ENCODE peak calls at places on chromosomes 4 and X, in ten cellular contexts. J is neuronal stem cell, H is colonic mucosa, K is fibroblast of lung, U is neural progenitor cell, D is astrocyte, X is mammary epithelial cell, W is H1, O is endodermal cell, Z is H9. B is an unnamed sample.

GRCh38 chr4:72900952-72901351 is 168.6 kb downstream of the COX18 start:
- DNase-seq in J (no peak), H (no peak), K (peak), U (no peak), D (peak), X (no peak), W (no peak), O (no peak), Z (no peak), B (no peak)

GRCh38 chr4:38663801-38664703 is at the start of gene KLF3:
- DNase-seq in J (peak), H (peak), K (peak), U (peak), D (peak), X (peak), W (peak), O (peak), Z (peak), B (no peak)

GRCh38 chrX:53280703-53281320 is 572 bp downstream of the IQSEC2 start:
- DNase-seq in J (no peak), H (peak), K (peak), U (peak), D (peak), X (peak), W (no peak), O (peak), Z (no peak), B (no peak)

GRCh38 chrX:44651347-44651746 is 108.7 kb upstream of the FUNDC1 start:
- DNase-seq in J (no peak), H (no peak), K (peak), U (peak), D (no peak), X (no peak), W (peak), O (peak), Z (peak), B (no peak)

GRCh38 chr4:153497988-153498967 is 32.1 kb downstream of the TMEM131L start:
- DNase-seq in J (no peak), H (no peak), K (peak), U (no peak), D (peak), X (no peak), W (peak), O (no peak), Z (no peak), B (no peak)

GRCh38 chrX:13323241-13323640 is 3.4 kb upstream of the ATXN3L start:
- DNase-seq in J (no peak), H (no peak), K (no peak), U (no peak), D (no peak), X (no peak), W (no peak), O (no peak), Z (no peak), B (no peak)

GRCh38 chrX:20354505-20354904 is 87.8 kb upstream of the RPS6KA3 start:
- DNase-seq in J (no peak), H (no peak), K (no peak), U (no peak), D (no peak), X (no peak), W (no peak), O (no peak), Z (no peak), B (no peak)

GRCh38 chr4:52051615-52052474 is 741 bp downstream of the SPATA18 start:
- DNase-seq in J (peak), H (peak), K (peak), U (peak), D (peak), X (peak), W (peak), O (peak), Z (peak), B (no peak)

GRCh38 chr4:67037489-67037888 is 507.8 kb downstream of the CENPC start:
- DNase-seq in J (no peak), H (no peak), K (no peak), U (no peak), D (no peak), X (no peak), W (no peak), O (no peak), Z (no peak), B (no peak)

GRCh38 chr4:98094118-98094517 is 49.2 kb downstream of the STPG2 start:
- DNase-seq in J (no peak), H (no peak), K (no peak), U (no peak), D (no peak), X (peak), W (no peak), O (no peak), Z (no peak), B (no peak)

GRCh38 chrX:44343412-44343942 is at the start of gene EFHC2:
- DNase-seq in J (no peak), H (no peak), K (peak), U (peak), D (peak), X (no peak), W (peak), O (peak), Z (peak), B (no peak)

GRCh38 chrX:153968754-153969124 is 2.9 kb downstream of the HCFC1 start:
- DNase-seq in J (no peak), H (no peak), K (peak), U (peak), D (no peak), X (no peak), W (no peak), O (no peak), Z (no peak), B (no peak)

GRCh38 chrX:134443020-134443419 is 16.9 kb upstream of the HPRT1 start:
- DNase-seq in J (no peak), H (no peak), K (no peak), U (no peak), D (no peak), X (no peak), W (no peak), O (no peak), Z (no peak), B (no peak)

GRCh38 chr4:124083706-124084105 is 628.8 kb downstream of the ANKRD50 start:
- DNase-seq in J (no peak), H (no peak), K (no peak), U (no peak), D (no peak), X (no peak), W (no peak), O (no peak), Z (no peak), B (no peak)

GRCh38 chr4:108170729-108171540 is 2.2 kb upstream of the LEF1 start:
- DNase-seq in J (peak), H (no peak), K (no peak), U (peak), D (no peak), X (no peak), W (no peak), O (peak), Z (no peak), B (peak)

GRCh38 chr4:48792348-48793006 is 12.4 kb upstream of the FRYL start:
- DNase-seq in J (no peak), H (no peak), K (no peak), U (no peak), D (no peak), X (no peak), W (no peak), O (no peak), Z (no peak), B (no peak)

GRCh38 chr4:184289179-184289535 is 71.5 kb upstream of the ENPP6 start:
- DNase-seq in J (no peak), H (no peak), K (no peak), U (no peak), D (no peak), X (no peak), W (no peak), O (no peak), Z (no peak), B (no peak)
- H3K9ac ChIP-seq in J (no peak), H (no peak), K (no peak), U (no peak), D (no peak), X (no peak), W (no peak), O (no peak), Z (no peak), B (no peak)

DNA sequence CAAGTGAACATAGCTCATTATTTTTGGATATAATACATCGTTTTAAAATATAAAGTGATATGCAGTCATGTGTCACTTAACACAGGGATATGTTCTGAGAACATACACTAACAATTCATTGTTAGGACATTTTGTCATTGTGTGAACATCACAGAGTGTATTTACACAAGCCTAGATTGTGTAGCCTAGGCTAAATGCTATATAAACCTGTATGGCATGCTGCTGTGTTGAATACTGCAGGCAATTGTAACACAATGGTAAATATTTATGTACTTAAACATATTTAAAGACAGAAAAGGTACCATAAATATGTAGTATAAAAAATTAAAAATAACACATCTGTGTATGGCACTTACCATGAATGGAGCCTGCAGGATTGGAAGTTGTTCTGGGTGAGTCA is 44.9 kb upstream of the GPRIN3 start:
- DNase-seq in J (no peak), H (no peak), K (no peak), U (no peak), D (no peak), X (no peak), W (no peak), O (no peak), Z (no peak), B (no peak)
- H3K9ac ChIP-seq in J (no peak), H (no peak), K (no peak), U (no peak), D (no peak), X (no peak), W (no peak), O (no peak), Z (no peak), B (no peak)

GRCh38 chrX:37815366-37815765 is 32.0 kb downstream of the DYNLT3 start:
- DNase-seq in J (no peak), H (no peak), K (no peak), U (no peak), D (no peak), X (no peak), W (no peak), O (no peak), Z (no peak), B (no peak)

GRCh38 chrX:37817176-37817575 is 30.2 kb downstream of the DYNLT3 start:
- DNase-seq in J (no peak), H (no peak), K (no peak), U (no peak), D (no peak), X (no peak), W (no peak), O (no peak), Z (no peak), B (no peak)

GRCh38 chrX:37817579-37817978 is 29.8 kb downstream of the DYNLT3 start:
- DNase-seq in J (no peak), H (no peak), K (no peak), U (no peak), D (no peak), X (no peak), W (no peak), O (no peak), Z (no peak), B (no peak)

GRCh38 chrX:37818031-37818430 is 29.3 kb downstream of the DYNLT3 start:
- DNase-seq in J (no peak), H (peak), K (no peak), U (no peak), D (no peak), X (no peak), W (no peak), O (no peak), Z (no peak), B (no peak)

DNA sequence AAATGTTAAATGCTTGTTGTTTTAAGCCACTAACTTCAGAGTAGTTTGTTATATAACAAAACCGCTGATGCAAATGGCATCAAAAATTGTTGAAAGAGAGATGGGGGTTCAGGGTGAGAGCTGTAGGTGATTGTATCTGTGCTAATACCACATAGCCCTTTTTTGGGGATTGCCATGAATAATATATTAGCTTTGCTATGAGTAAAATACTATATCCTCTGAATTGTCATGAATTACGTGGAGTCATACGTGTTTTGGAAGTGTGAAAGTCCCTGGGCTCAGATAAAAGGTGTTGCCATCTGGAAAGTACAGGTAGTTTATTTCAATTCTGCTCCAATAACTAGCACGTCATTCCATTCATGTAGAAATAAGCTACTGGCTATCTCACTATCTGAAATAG is 30.6 kb downstream of the DYNLT3 start:
- DNase-seq in J (no peak), H (no peak), K (no peak), U (no peak), D (no peak), X (no peak), W (no peak), O (no peak), Z (no peak), B (no peak)
- H3K9ac ChIP-seq in J (no peak), H (no peak), K (no peak), U (no peak), D (no peak), X (no peak), W (no peak), O (no peak), Z (no peak), B (no peak)

DNA sequence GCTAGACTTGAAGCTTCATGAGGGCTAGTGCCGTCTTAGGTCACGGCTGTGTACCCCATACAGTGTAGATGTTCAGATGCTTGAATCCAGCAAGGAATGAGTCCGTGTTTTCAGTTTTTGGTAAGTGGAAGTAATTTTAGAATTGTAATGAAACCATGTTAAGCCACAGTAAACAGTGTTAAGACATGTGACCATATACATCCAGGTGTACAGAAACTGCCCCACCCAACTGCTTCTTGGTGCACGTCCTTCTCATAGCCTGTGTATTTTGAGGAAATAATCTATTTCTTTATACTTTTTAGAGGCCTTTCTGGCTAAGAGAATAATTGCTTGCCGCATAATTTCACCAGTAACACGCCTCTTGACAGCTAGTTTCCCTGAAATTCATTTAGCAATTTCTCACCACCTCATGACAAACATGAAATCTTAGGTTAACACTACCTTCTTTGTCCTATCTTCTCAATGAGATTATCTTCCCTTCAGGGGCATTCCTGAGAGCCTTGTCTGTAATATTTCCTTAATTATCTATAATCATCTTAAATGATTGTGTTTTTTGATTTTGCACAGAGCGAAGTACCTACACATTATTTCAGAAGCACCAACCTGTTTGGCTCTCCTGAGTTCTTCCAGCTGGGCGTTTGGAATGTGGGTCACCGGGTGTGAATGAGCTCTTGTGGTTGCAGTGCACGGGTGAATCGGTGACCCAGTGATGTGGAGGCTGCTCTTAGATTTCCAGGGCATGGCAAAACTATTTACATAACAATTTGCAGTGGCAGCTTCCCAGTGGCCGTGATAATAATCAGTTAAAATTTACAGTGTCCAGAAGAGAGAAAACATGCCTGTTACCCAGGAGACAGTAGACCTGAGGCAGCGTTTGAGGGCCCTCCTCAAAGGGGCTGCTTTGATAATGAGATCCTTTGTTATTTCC is 50.2 kb upstream of the TADA2B start:
- DNase-seq in J (no peak), H (no peak), K (peak), U (no peak), D (peak), X (peak), W (no peak), O (no peak), Z (no peak), B (no peak)
- H3K9ac ChIP-seq in J (no peak), H (no peak), K (no peak), U (no peak), D (no peak), X (peak), W (no peak), O (no peak), Z (no peak), B (no peak)

GRCh38 chrX:78321809-78322208 is 5.6 kb downstream of the CYSLTR1 start:
- DNase-seq in J (no peak), H (peak), K (no peak), U (no peak), D (no peak), X (no peak), W (no peak), O (no peak), Z (no peak), B (no peak)
- H3K9ac ChIP-seq in J (no peak), H (no peak), K (no peak), U (no peak), D (no peak), X (no peak), W (no peak), O (no peak), Z (no peak), B (no peak)

B was measured in SK-N-MC.